ENCODE peak calls at places on chromosomes 16 and 17, in ten cellular contexts. One of them, this sample, is unnamed.

GRCh38 chr17:38424297-38424972 is 3.8 kb upstream of the ARHGAP23 start:
- DNase-seq in astrocyte of the spinal cord: no peak
- DNase-seq in SK-N-SH: no peak
- DNase-seq in OCI-LY7: no peak
- DNase-seq in GM12865: no peak
- DNase-seq in neural progenitor cell: no peak
- DNase-seq in colonic mucosa: no peak
- DNase-seq in BJ: no peak
- DNase-seq in left ventricle myocardium inferior: no peak
- DNase-seq in stomach: no peak
- DNase-seq in this sample: no peak

GRCh38 chr16:66926171-66926570 is 836 bp upstream of the RRAD start:
- DNase-seq in astrocyte of the spinal cord: no peak
- DNase-seq in SK-N-SH: no peak
- DNase-seq in left ventricle myocardium inferior: peak
- DNase-seq in GM12865: no peak
- DNase-seq in BJ: no peak
- DNase-seq in OCI-LY7: no peak
- DNase-seq in stomach: peak
- DNase-seq in colonic mucosa: no peak
- DNase-seq in neural progenitor cell: no peak
- DNase-seq in this sample: no peak

GRCh38 chr16:89710709-89711564 is 9.4 kb upstream of the SPATA2L start:
- DNase-seq in GM12865: no peak
- DNase-seq in astrocyte of the spinal cord: no peak
- DNase-seq in BJ: no peak
- DNase-seq in colonic mucosa: no peak
- DNase-seq in OCI-LY7: no peak
- DNase-seq in neural progenitor cell: peak
- DNase-seq in left ventricle myocardium inferior: no peak
- DNase-seq in SK-N-SH: no peak
- DNase-seq in stomach: no peak
- DNase-seq in this sample: no peak

GRCh38 chr16:85204242-85205010 is 92.2 kb upstream of the CIBAR2 start:
- DNase-seq in astrocyte of the spinal cord: peak
- DNase-seq in GM12865: no peak
- DNase-seq in stomach: no peak
- DNase-seq in SK-N-SH: no peak
- DNase-seq in left ventricle myocardium inferior: no peak
- DNase-seq in BJ: peak
- DNase-seq in OCI-LY7: no peak
- DNase-seq in colonic mucosa: no peak
- DNase-seq in neural progenitor cell: no peak
- DNase-seq in this sample: peak

GRCh38 chr17:76672270-76672851 is 28.8 kb upstream of the ST6GALNAC1 start:
- DNase-seq in astrocyte of the spinal cord: no peak
- DNase-seq in colonic mucosa: peak
- DNase-seq in stomach: no peak
- DNase-seq in BJ: no peak
- DNase-seq in SK-N-SH: no peak
- DNase-seq in left ventricle myocardium inferior: no peak
- DNase-seq in GM12865: peak
- DNase-seq in neural progenitor cell: no peak
- DNase-seq in OCI-LY7: peak
- DNase-seq in this sample: no peak

GRCh38 chr16:11224096-11224893 is 31.7 kb downstream of the SOCS1 start:
- DNase-seq in OCI-LY7: peak
- DNase-seq in colonic mucosa: peak
- DNase-seq in BJ: no peak
- DNase-seq in left ventricle myocardium inferior: peak
- DNase-seq in stomach: peak
- DNase-seq in SK-N-SH: no peak
- DNase-seq in astrocyte of the spinal cord: no peak
- DNase-seq in neural progenitor cell: peak
- DNase-seq in GM12865: peak
- DNase-seq in this sample: no peak

GRCh38 chr16:73093146-73094144 is 45.5 kb upstream of the ZFHX3 start:
- DNase-seq in left ventricle myocardium inferior: no peak
- DNase-seq in SK-N-SH: peak
- DNase-seq in stomach: no peak
- DNase-seq in neural progenitor cell: no peak
- DNase-seq in colonic mucosa: no peak
- DNase-seq in OCI-LY7: no peak
- DNase-seq in astrocyte of the spinal cord: peak
- DNase-seq in GM12865: no peak
- DNase-seq in BJ: no peak
- DNase-seq in this sample: no peak

GRCh38 chr16:31214705-31215286 is 877 bp downstream of the TRIM72 start:
- DNase-seq in astrocyte of the spinal cord: no peak
- DNase-seq in left ventricle myocardium inferior: no peak
- DNase-seq in SK-N-SH: peak
- DNase-seq in GM12865: no peak
- DNase-seq in BJ: no peak
- DNase-seq in neural progenitor cell: peak
- DNase-seq in colonic mucosa: no peak
- DNase-seq in stomach: no peak
- DNase-seq in OCI-LY7: no peak
- DNase-seq in this sample: no peak

GRCh38 chr17:3558603-3559269 is 1.1 kb upstream of the TRPV3 start:
- DNase-seq in OCI-LY7: peak
- DNase-seq in GM12865: peak
- DNase-seq in left ventricle myocardium inferior: no peak
- DNase-seq in SK-N-SH: no peak
- DNase-seq in BJ: no peak
- DNase-seq in astrocyte of the spinal cord: peak
- DNase-seq in colonic mucosa: peak
- DNase-seq in neural progenitor cell: no peak
- DNase-seq in stomach: peak
- DNase-seq in this sample: peak

GRCh38 chr17:76684756-76685155 is 26.0 kb downstream of the MXRA7 start:
- DNase-seq in BJ: no peak
- DNase-seq in colonic mucosa: no peak
- DNase-seq in stomach: no peak
- DNase-seq in OCI-LY7: no peak
- DNase-seq in GM12865: no peak
- DNase-seq in SK-N-SH: no peak
- DNase-seq in left ventricle myocardium inferior: no peak
- DNase-seq in neural progenitor cell: no peak
- DNase-seq in astrocyte of the spinal cord: no peak
- DNase-seq in this sample: no peak

GRCh38 chr17:16915752-16916556 is 56.0 kb downstream of the TNFRSF13B start:
- DNase-seq in astrocyte of the spinal cord: no peak
- DNase-seq in BJ: no peak
- DNase-seq in OCI-LY7: peak
- DNase-seq in stomach: peak
- DNase-seq in neural progenitor cell: peak
- DNase-seq in left ventricle myocardium inferior: peak
- DNase-seq in SK-N-SH: peak
- DNase-seq in GM12865: peak
- DNase-seq in colonic mucosa: peak
- DNase-seq in this sample: peak

GRCh38 chr17:79851461-79851817 is 12.2 kb upstream of the CBX4 start:
- DNase-seq in left ventricle myocardium inferior: no peak
- DNase-seq in neural progenitor cell: no peak
- DNase-seq in stomach: peak
- DNase-seq in astrocyte of the spinal cord: no peak
- DNase-seq in SK-N-SH: no peak
- DNase-seq in OCI-LY7: no peak
- DNase-seq in colonic mucosa: peak
- DNase-seq in BJ: no peak
- DNase-seq in GM12865: no peak
- DNase-seq in this sample: no peak

GRCh38 chr16:53664724-53665345 is 38.8 kb downstream of the RPGRIP1L start:
- DNase-seq in SK-N-SH: no peak
- DNase-seq in colonic mucosa: no peak
- DNase-seq in GM12865: peak
- DNase-seq in OCI-LY7: no peak
- DNase-seq in stomach: no peak
- DNase-seq in left ventricle myocardium inferior: no peak
- DNase-seq in neural progenitor cell: no peak
- DNase-seq in astrocyte of the spinal cord: peak
- DNase-seq in BJ: peak
- DNase-seq in this sample: peak

GRCh38 chr17:39527220-39527813 is 66.0 kb downstream of the CDK12 start:
- DNase-seq in OCI-LY7: peak
- DNase-seq in colonic mucosa: no peak
- DNase-seq in stomach: no peak
- DNase-seq in neural progenitor cell: peak
- DNase-seq in GM12865: peak
- DNase-seq in BJ: no peak
- DNase-seq in left ventricle myocardium inferior: no peak
- DNase-seq in SK-N-SH: no peak
- DNase-seq in astrocyte of the spinal cord: no peak
- DNase-seq in this sample: peak

GRCh38 chr16:19878760-19879159 is 5.9 kb downstream of the GPRC5B start:
- DNase-seq in left ventricle myocardium inferior: no peak
- DNase-seq in astrocyte of the spinal cord: no peak
- DNase-seq in neural progenitor cell: no peak
- DNase-seq in OCI-LY7: no peak
- DNase-seq in colonic mucosa: no peak
- DNase-seq in BJ: no peak
- DNase-seq in stomach: no peak
- DNase-seq in GM12865: no peak
- DNase-seq in SK-N-SH: no peak
- DNase-seq in this sample: no peak

GRCh38 chr17:81706757-81707624 is 3.8 kb downstream of the MRPL12 start:
- DNase-seq in BJ: no peak
- DNase-seq in OCI-LY7: no peak
- DNase-seq in left ventricle myocardium inferior: no peak
- DNase-seq in stomach: no peak
- DNase-seq in GM12865: no peak
- DNase-seq in neural progenitor cell: no peak
- DNase-seq in SK-N-SH: no peak
- DNase-seq in astrocyte of the spinal cord: no peak
- DNase-seq in colonic mucosa: no peak
- DNase-seq in this sample: no peak
- TF ChIP-seq CTCF in BJ: no peak
- TF ChIP-seq CTCF in OCI-LY7: peak
- TF ChIP-seq CTCF in left ventricle myocardium inferior: no peak
- TF ChIP-seq CTCF in stomach: no peak
- TF ChIP-seq CTCF in GM12865: no peak
- TF ChIP-seq CTCF in neural progenitor cell: no peak
- TF ChIP-seq CTCF in SK-N-SH: peak
- TF ChIP-seq CTCF in astrocyte of the spinal cord: no peak
- TF ChIP-seq CTCF in colonic mucosa: no peak
- TF ChIP-seq CTCF in this sample: no peak

GRCh38 chr17:74432484-74433391 is 850 bp downstream of the GPRC5C start:
- DNase-seq in left ventricle myocardium inferior: no peak
- DNase-seq in stomach: no peak
- DNase-seq in GM12865: no peak
- DNase-seq in astrocyte of the spinal cord: no peak
- DNase-seq in OCI-LY7: no peak
- DNase-seq in SK-N-SH: no peak
- DNase-seq in BJ: no peak
- DNase-seq in colonic mucosa: no peak
- DNase-seq in neural progenitor cell: peak
- DNase-seq in this sample: no peak
- H3K4me3 ChIP-seq in left ventricle myocardium inferior: peak
- H3K4me3 ChIP-seq in stomach: peak
- H3K4me3 ChIP-seq in GM12865: no peak
- H3K4me3 ChIP-seq in astrocyte of the spinal cord: no peak
- H3K4me3 ChIP-seq in OCI-LY7: no peak
- H3K4me3 ChIP-seq in SK-N-SH: no peak
- H3K4me3 ChIP-seq in BJ: no peak
- H3K4me3 ChIP-seq in colonic mucosa: peak
- H3K4me3 ChIP-seq in neural progenitor cell: peak
- H3K4me3 ChIP-seq in this sample: peak

GRCh38 chr17:8162232-8162996 is at the start of gene VAMP2:
- DNase-seq in neural progenitor cell: peak
- DNase-seq in stomach: peak
- DNase-seq in OCI-LY7: peak
- DNase-seq in GM12865: peak
- DNase-seq in SK-N-SH: peak
- DNase-seq in astrocyte of the spinal cord: peak
- DNase-seq in colonic mucosa: peak
- DNase-seq in BJ: no peak
- DNase-seq in left ventricle myocardium inferior: peak
- DNase-seq in this sample: peak
- TF ChIP-seq CTCF in neural progenitor cell: no peak
- TF ChIP-seq CTCF in stomach: peak
- TF ChIP-seq CTCF in OCI-LY7: no peak
- TF ChIP-seq CTCF in GM12865: no peak
- TF ChIP-seq CTCF in SK-N-SH: no peak
- TF ChIP-seq CTCF in astrocyte of the spinal cord: no peak
- TF ChIP-seq CTCF in colonic mucosa: no peak
- TF ChIP-seq CTCF in BJ: peak
- TF ChIP-seq CTCF in left ventricle myocardium inferior: no peak
- TF ChIP-seq CTCF in this sample: no peak

GRCh38 chr17:10754861-10755591 is 25.2 kb upstream of the TMEM220 start:
- DNase-seq in BJ: no peak
- DNase-seq in GM12865: no peak
- DNase-seq in astrocyte of the spinal cord: no peak
- DNase-seq in stomach: no peak
- DNase-seq in SK-N-SH: no peak
- DNase-seq in colonic mucosa: no peak
- DNase-seq in OCI-LY7: no peak
- DNase-seq in left ventricle myocardium inferior: no peak
- DNase-seq in neural progenitor cell: peak
- DNase-seq in this sample: no peak
- H3K4me3 ChIP-seq in BJ: no peak
- H3K4me3 ChIP-seq in GM12865: no peak
- H3K4me3 ChIP-seq in astrocyte of the spinal cord: no peak
- H3K4me3 ChIP-seq in stomach: no peak
- H3K4me3 ChIP-seq in SK-N-SH: no peak
- H3K4me3 ChIP-seq in colonic mucosa: no peak
- H3K4me3 ChIP-seq in OCI-LY7: no peak
- H3K4me3 ChIP-seq in left ventricle myocardium inferior: no peak
- H3K4me3 ChIP-seq in neural progenitor cell: peak
- H3K4me3 ChIP-seq in this sample: no peak

DNA sequence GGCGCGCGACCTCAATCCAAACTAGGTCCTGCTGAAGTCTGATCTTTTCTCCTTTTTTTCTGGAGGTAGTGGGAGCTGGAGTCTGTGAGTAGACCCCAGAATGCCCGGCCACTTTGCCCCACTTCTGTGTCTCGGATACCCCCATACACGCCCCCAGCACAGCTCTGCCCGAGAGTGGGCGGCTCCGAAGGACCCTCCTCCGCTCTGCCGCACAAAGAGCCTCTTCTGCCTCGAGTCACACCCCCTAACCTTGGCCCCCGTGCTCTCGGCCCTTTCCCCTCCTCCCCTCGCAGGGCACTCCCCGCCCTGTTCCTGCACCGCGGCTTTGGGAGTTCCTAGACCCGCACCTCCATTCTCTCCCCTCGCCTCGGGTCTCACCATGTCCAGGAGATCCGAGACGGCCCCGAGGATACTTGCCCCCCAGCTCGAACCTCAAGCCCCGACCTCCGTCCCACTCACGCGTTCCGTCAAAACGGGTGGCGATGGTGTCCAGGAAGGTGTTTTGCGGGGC is 476 bp downstream of the KCNH4 start:
- DNase-seq in OCI-LY7: no peak
- DNase-seq in BJ: no peak
- DNase-seq in neural progenitor cell: peak
- DNase-seq in stomach: no peak
- DNase-seq in GM12865: no peak
- DNase-seq in astrocyte of the spinal cord: no peak
- DNase-seq in left ventricle myocardium inferior: no peak
- DNase-seq in colonic mucosa: no peak
- DNase-seq in SK-N-SH: peak
- DNase-seq in this sample: no peak
- TF ChIP-seq CTCF in OCI-LY7: no peak
- TF ChIP-seq CTCF in BJ: no peak
- TF ChIP-seq CTCF in neural progenitor cell: no peak
- TF ChIP-seq CTCF in stomach: no peak
- TF ChIP-seq CTCF in GM12865: no peak
- TF ChIP-seq CTCF in astrocyte of the spinal cord: no peak
- TF ChIP-seq CTCF in left ventricle myocardium inferior: no peak
- TF ChIP-seq CTCF in colonic mucosa: no peak
- TF ChIP-seq CTCF in SK-N-SH: no peak
- TF ChIP-seq CTCF in this sample: no peak